ENCODE peak calls at places on chromosomes 3 and 15, in five cellular contexts. P is breast epithelium; T is effector memory CD4-positive, alpha-beta T cell; R is CD4-positive, alpha-beta T cell; C is aorta. W is an unnamed sample.

GRCh38 chr3:123149525-123149924 is 52.2 kb upstream of the SEC22A start:
- DNase-seq in P (no peak), T (no peak), R (no peak), C (no peak), W (no peak)

GRCh38 chr3:11307830-11308432 is 35.7 kb downstream of the ATG7 start:
- DNase-seq in P (peak), T (no peak), R (no peak), C (peak), W (no peak)

GRCh38 chr3:172288625-172289024 is 159.6 kb downstream of the GHSR start:
- DNase-seq in P (no peak), T (no peak), R (no peak), C (no peak), W (no peak)

GRCh38 chr3:150733373-150733935 is 29.5 kb downstream of the SIAH2 start:
- DNase-seq in P (no peak), T (no peak), R (no peak), C (no peak), W (peak)

GRCh38 chr15:89812126-89812846 is 2.4 kb downstream of the ANPEP start:
- DNase-seq in P (peak), T (no peak), R (no peak), C (peak), W (no peak)

GRCh38 chr15:41506796-41507341 is 6.8 kb downstream of the LTK start:
- DNase-seq in P (no peak), T (no peak), R (no peak), C (no peak), W (no peak)

GRCh38 chr15:33234019-33234418 is 39.5 kb upstream of the FMN1 start:
- DNase-seq in P (no peak), T (no peak), R (no peak), C (no peak), W (peak)

GRCh38 chr15:74787251-74788041 is 5.6 kb downstream of the CSK start:
- DNase-seq in P (peak), T (peak), R (peak), C (peak), W (peak)

GRCh38 chr3:121735047-121735696 is 14.4 kb downstream of the GOLGB1 start:
- DNase-seq in P (no peak), T (no peak), R (no peak), C (no peak), W (no peak)

GRCh38 chr15:85477730-85478129 is 97.3 kb downstream of the AKAP13 start:
- DNase-seq in P (no peak), T (no peak), R (no peak), C (no peak), W (no peak)

GRCh38 chr3:82629937-82630336 is 868.5 kb upstream of the GBE1 start:
- DNase-seq in P (no peak), T (no peak), R (no peak), C (no peak), W (no peak)

GRCh38 chr3:32109256-32109655 is 2.8 kb downstream of the GPD1L start:
- DNase-seq in P (peak), T (no peak), R (no peak), C (peak), W (no peak)

DNA sequence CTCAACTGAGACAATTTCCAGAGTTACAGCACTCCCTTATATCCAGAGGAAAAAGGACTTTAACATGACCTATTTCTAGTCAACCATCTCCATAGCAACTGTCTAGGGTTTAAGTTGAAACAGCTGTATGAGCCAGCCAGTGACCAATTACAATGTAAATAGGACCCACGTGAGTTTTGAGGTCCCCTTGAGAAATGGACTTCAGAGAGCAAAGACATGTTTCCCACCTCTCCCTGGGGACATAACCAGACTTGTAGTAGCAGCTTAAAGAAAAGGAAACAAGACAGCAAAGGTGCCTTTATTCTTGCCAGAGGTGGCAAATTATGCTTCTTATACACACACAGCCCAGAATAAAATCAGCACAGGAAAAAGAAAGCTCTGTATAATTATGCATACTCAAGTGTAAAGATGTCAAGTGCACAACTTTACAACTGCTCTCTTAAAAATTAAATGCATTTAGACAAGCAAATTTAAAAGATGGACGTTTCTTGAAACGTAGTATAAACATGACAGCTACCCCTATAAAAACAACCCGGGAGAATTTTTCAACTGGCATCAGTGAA is 40.2 kb downstream of the SUMF1 start:
- DNase-seq in P (no peak), T (no peak), R (no peak), C (no peak), W (no peak)
- H3K27ac ChIP-seq in P (no peak), T (no peak), R (no peak), C (no peak), W (no peak)

GRCh38 chr3:77491961-77492360 is 452.1 kb downstream of the ROBO2 start:
- DNase-seq in P (no peak), T (no peak), R (no peak), C (no peak), W (no peak)

GRCh38 chr3:77489216-77489615 is 449.3 kb downstream of the ROBO2 start:
- DNase-seq in P (no peak), T (no peak), R (no peak), C (no peak), W (no peak)
- H3K27ac ChIP-seq in P (no peak), T (no peak), R (no peak), C (no peak), W (no peak)

GRCh38 chr15:88646951-88647350 is 8.1 kb downstream of the ISG20 start:
- DNase-seq in P (no peak), T (no peak), R (no peak), C (no peak), W (no peak)

GRCh38 chr15:88645171-88646087 is 6.6 kb downstream of the ISG20 start:
- DNase-seq in P (no peak), T (no peak), R (no peak), C (no peak), W (no peak)

GRCh38 chr15:88641959-88642452 is 3.2 kb downstream of the ISG20 start:
- DNase-seq in P (no peak), T (no peak), R (no peak), C (no peak), W (no peak)

GRCh38 chr15:88646088-88646405 is 7.2 kb downstream of the ISG20 start:
- DNase-seq in P (no peak), T (no peak), R (no peak), C (no peak), W (no peak)

GRCh38 chr15:88644741-88645140 is 5.9 kb downstream of the ISG20 start:
- DNase-seq in P (no peak), T (no peak), R (no peak), C (no peak), W (no peak)
- H3K27ac ChIP-seq in P (no peak), T (no peak), R (no peak), C (no peak), W (peak)

GRCh38 chr15:63350178-63350621 is 31.4 kb downstream of the CA12 start:
- DNase-seq in P (no peak), T (no peak), R (no peak), C (peak), W (no peak)

GRCh38 chr15:63349621-63350020 is 32.0 kb downstream of the CA12 start:
- DNase-seq in P (no peak), T (no peak), R (no peak), C (no peak), W (no peak)

GRCh38 chr15:63348392-63348791 is 33.3 kb downstream of the CA12 start:
- DNase-seq in P (peak), T (no peak), R (no peak), C (peak), W (no peak)

GRCh38 chr15:63347074-63347859 is 34.4 kb downstream of the CA12 start:
- DNase-seq in P (no peak), T (no peak), R (no peak), C (no peak), W (no peak)

GRCh38 chr15:63349156-63349555 is 32.5 kb downstream of the CA12 start:
- DNase-seq in P (no peak), T (no peak), R (no peak), C (no peak), W (no peak)
- H3K27ac ChIP-seq in P (peak), T (no peak), R (no peak), C (no peak), W (no peak)

GRCh38 chr3:63779227-63779626 is 39.9 kb upstream of the C3orf49 start:
- DNase-seq in P (no peak), T (no peak), R (no peak), C (no peak), W (no peak)

GRCh38 chr3:63768888-63769287 is 50.2 kb upstream of the C3orf49 start:
- DNase-seq in P (no peak), T (no peak), R (no peak), C (no peak), W (no peak)

DNA sequence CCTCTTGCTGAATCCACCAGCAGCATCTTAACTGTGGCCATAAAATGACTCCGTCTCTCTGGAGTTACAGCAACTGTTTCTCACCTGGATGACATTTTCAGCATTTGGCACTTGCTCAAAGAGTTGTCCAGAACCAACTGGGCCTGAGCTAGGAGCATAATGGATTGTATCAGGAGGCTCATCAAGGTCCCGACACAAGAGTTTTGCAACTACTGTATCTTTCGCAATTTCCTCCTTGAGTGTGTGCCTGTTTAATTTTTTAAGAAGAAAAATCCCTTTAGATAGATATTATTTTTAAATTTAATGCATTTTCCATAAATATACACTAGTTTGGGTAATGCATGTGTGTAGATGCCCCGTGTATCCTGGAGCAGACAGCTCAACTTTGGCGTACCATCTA is 44.3 kb upstream of the C3orf49 start:
- DNase-seq in P (no peak), T (no peak), R (no peak), C (no peak), W (no peak)
- H3K27ac ChIP-seq in P (no peak), T (no peak), R (no peak), C (no peak), W (no peak)